ENCODE peak calls at places on chromosomes 16 and 17, in eight cellular contexts. One of them, this sample, is unnamed.

GRCh38 chr16:50594332-50595260 is 46.4 kb downstream of the NKD1 start:
- DNase-seq in GM13977: no peak
- DNase-seq in smooth muscle cell of the brain vasculature: no peak
- DNase-seq in ELR: no peak
- DNase-seq in stimulated activated CD4-positive, alpha-beta T cell treated with anti-CD3 and anti-CD28 coated beads, Interleukin-1b, Interleukin-23, amount 100 ng/mL, for 1 hour: no peak
- DNase-seq in activated naive CD8-positive, alpha-beta T cell treated with anti-CD3 and anti-CD28 coated beads, Interleukin-2, amount 50 U/mL, for 24 hours: no peak
- DNase-seq in T-helper 1 cell: no peak
- DNase-seq in GM10248: no peak
- DNase-seq in this sample: no peak

GRCh38 chr16:28090646-28091377 is 27.3 kb upstream of the GSG1L start:
- DNase-seq in ELR: peak; percentile 85
- DNase-seq in smooth muscle cell of the brain vasculature: no peak
- DNase-seq in T-helper 1 cell: no peak
- DNase-seq in GM10248: no peak
- DNase-seq in activated naive CD8-positive, alpha-beta T cell treated with anti-CD3 and anti-CD28 coated beads, Interleukin-2, amount 50 U/mL, for 24 hours: peak; percentile 10
- DNase-seq in GM13977: no peak
- DNase-seq in stimulated activated CD4-positive, alpha-beta T cell treated with anti-CD3 and anti-CD28 coated beads, Interleukin-1b, Interleukin-23, amount 100 ng/mL, for 1 hour: no peak
- DNase-seq in this sample: no peak

GRCh38 chr17:63621229-63621683 is 961 bp upstream of the MAP3K3 start:
- DNase-seq in stimulated activated CD4-positive, alpha-beta T cell treated with anti-CD3 and anti-CD28 coated beads, Interleukin-1b, Interleukin-23, amount 100 ng/mL, for 1 hour: no peak
- DNase-seq in activated naive CD8-positive, alpha-beta T cell treated with anti-CD3 and anti-CD28 coated beads, Interleukin-2, amount 50 U/mL, for 24 hours: no peak
- DNase-seq in ELR: no peak
- DNase-seq in smooth muscle cell of the brain vasculature: no peak
- DNase-seq in T-helper 1 cell: no peak
- DNase-seq in GM10248: no peak
- DNase-seq in GM13977: no peak
- DNase-seq in this sample: no peak

GRCh38 chr17:59666235-59666634 is 41.0 kb downstream of the PTRH2 start:
- DNase-seq in T-helper 1 cell: no peak
- DNase-seq in ELR: peak; percentile 45
- DNase-seq in GM10248: no peak
- DNase-seq in stimulated activated CD4-positive, alpha-beta T cell treated with anti-CD3 and anti-CD28 coated beads, Interleukin-1b, Interleukin-23, amount 100 ng/mL, for 1 hour: no peak
- DNase-seq in smooth muscle cell of the brain vasculature: no peak
- DNase-seq in activated naive CD8-positive, alpha-beta T cell treated with anti-CD3 and anti-CD28 coated beads, Interleukin-2, amount 50 U/mL, for 24 hours: no peak
- DNase-seq in GM13977: no peak
- DNase-seq in this sample: no peak

GRCh38 chr17:42535400-42536047 is 517 bp upstream of the NAGLU start:
- DNase-seq in activated naive CD8-positive, alpha-beta T cell treated with anti-CD3 and anti-CD28 coated beads, Interleukin-2, amount 50 U/mL, for 24 hours: no peak
- DNase-seq in GM10248: no peak
- DNase-seq in T-helper 1 cell: no peak
- DNase-seq in stimulated activated CD4-positive, alpha-beta T cell treated with anti-CD3 and anti-CD28 coated beads, Interleukin-1b, Interleukin-23, amount 100 ng/mL, for 1 hour: no peak
- DNase-seq in smooth muscle cell of the brain vasculature: no peak
- DNase-seq in ELR: no peak
- DNase-seq in GM13977: no peak
- DNase-seq in this sample: no peak

GRCh38 chr17:19720631-19721426 is 4.4 kb upstream of the SLC47A2 start:
- DNase-seq in GM10248: no peak
- DNase-seq in stimulated activated CD4-positive, alpha-beta T cell treated with anti-CD3 and anti-CD28 coated beads, Interleukin-1b, Interleukin-23, amount 100 ng/mL, for 1 hour: no peak
- DNase-seq in activated naive CD8-positive, alpha-beta T cell treated with anti-CD3 and anti-CD28 coated beads, Interleukin-2, amount 50 U/mL, for 24 hours: no peak
- DNase-seq in GM13977: no peak
- DNase-seq in ELR: no peak
- DNase-seq in smooth muscle cell of the brain vasculature: no peak
- DNase-seq in T-helper 1 cell: no peak
- DNase-seq in this sample: no peak

GRCh38 chr17:49523706-49524472 is 28.8 kb downstream of the NGFR start:
- DNase-seq in T-helper 1 cell: no peak
- DNase-seq in stimulated activated CD4-positive, alpha-beta T cell treated with anti-CD3 and anti-CD28 coated beads, Interleukin-1b, Interleukin-23, amount 100 ng/mL, for 1 hour: no peak
- DNase-seq in activated naive CD8-positive, alpha-beta T cell treated with anti-CD3 and anti-CD28 coated beads, Interleukin-2, amount 50 U/mL, for 24 hours: peak; percentile 44
- DNase-seq in GM13977: no peak
- DNase-seq in ELR: peak; percentile 49
- DNase-seq in smooth muscle cell of the brain vasculature: no peak
- DNase-seq in GM10248: no peak
- DNase-seq in this sample: no peak

GRCh38 chr16:85350973-85351372 is 238.7 kb upstream of the CIBAR2 start:
- DNase-seq in stimulated activated CD4-positive, alpha-beta T cell treated with anti-CD3 and anti-CD28 coated beads, Interleukin-1b, Interleukin-23, amount 100 ng/mL, for 1 hour: no peak
- DNase-seq in smooth muscle cell of the brain vasculature: peak; percentile 98
- DNase-seq in T-helper 1 cell: no peak
- DNase-seq in ELR: peak; percentile 93
- DNase-seq in GM13977: no peak
- DNase-seq in activated naive CD8-positive, alpha-beta T cell treated with anti-CD3 and anti-CD28 coated beads, Interleukin-2, amount 50 U/mL, for 24 hours: no peak
- DNase-seq in GM10248: no peak
- DNase-seq in this sample: no peak

GRCh38 chr16:67939507-67940435 is 3.1 kb upstream of the PSMB10 start:
- DNase-seq in activated naive CD8-positive, alpha-beta T cell treated with anti-CD3 and anti-CD28 coated beads, Interleukin-2, amount 50 U/mL, for 24 hours: peak; percentile 74
- DNase-seq in GM10248: no peak
- DNase-seq in stimulated activated CD4-positive, alpha-beta T cell treated with anti-CD3 and anti-CD28 coated beads, Interleukin-1b, Interleukin-23, amount 100 ng/mL, for 1 hour: no peak
- DNase-seq in T-helper 1 cell: no peak
- DNase-seq in GM13977: no peak
- DNase-seq in ELR: no peak
- DNase-seq in smooth muscle cell of the brain vasculature: no peak
- DNase-seq in this sample: no peak

GRCh38 chr17:80781851-80782277 is 209.8 kb upstream of the CHMP6 start:
- DNase-seq in activated naive CD8-positive, alpha-beta T cell treated with anti-CD3 and anti-CD28 coated beads, Interleukin-2, amount 50 U/mL, for 24 hours: no peak
- DNase-seq in T-helper 1 cell: no peak
- DNase-seq in GM13977: no peak
- DNase-seq in smooth muscle cell of the brain vasculature: no peak
- DNase-seq in stimulated activated CD4-positive, alpha-beta T cell treated with anti-CD3 and anti-CD28 coated beads, Interleukin-1b, Interleukin-23, amount 100 ng/mL, for 1 hour: no peak
- DNase-seq in GM10248: no peak
- DNase-seq in ELR: no peak
- DNase-seq in this sample: no peak

GRCh38 chr17:2262146-2262587 is 41.4 kb downstream of the SMG6 start:
- DNase-seq in ELR: peak; percentile 79
- DNase-seq in activated naive CD8-positive, alpha-beta T cell treated with anti-CD3 and anti-CD28 coated beads, Interleukin-2, amount 50 U/mL, for 24 hours: no peak
- DNase-seq in GM10248: no peak
- DNase-seq in GM13977: no peak
- DNase-seq in T-helper 1 cell: no peak
- DNase-seq in smooth muscle cell of the brain vasculature: no peak
- DNase-seq in stimulated activated CD4-positive, alpha-beta T cell treated with anti-CD3 and anti-CD28 coated beads, Interleukin-1b, Interleukin-23, amount 100 ng/mL, for 1 hour: no peak
- DNase-seq in this sample: no peak

GRCh38 chr17:43578352-43578698 is 32.2 kb upstream of the ETV4 start:
- DNase-seq in GM10248: no peak
- DNase-seq in ELR: no peak
- DNase-seq in stimulated activated CD4-positive, alpha-beta T cell treated with anti-CD3 and anti-CD28 coated beads, Interleukin-1b, Interleukin-23, amount 100 ng/mL, for 1 hour: no peak
- DNase-seq in T-helper 1 cell: no peak
- DNase-seq in GM13977: no peak
- DNase-seq in activated naive CD8-positive, alpha-beta T cell treated with anti-CD3 and anti-CD28 coated beads, Interleukin-2, amount 50 U/mL, for 24 hours: no peak
- DNase-seq in smooth muscle cell of the brain vasculature: no peak
- DNase-seq in this sample: no peak

GRCh38 chr16:71674229-71674628 is 48.2 kb downstream of the MARVELD3 start:
- DNase-seq in GM13977: no peak
- DNase-seq in stimulated activated CD4-positive, alpha-beta T cell treated with anti-CD3 and anti-CD28 coated beads, Interleukin-1b, Interleukin-23, amount 100 ng/mL, for 1 hour: no peak
- DNase-seq in ELR: no peak
- DNase-seq in T-helper 1 cell: no peak
- DNase-seq in smooth muscle cell of the brain vasculature: no peak
- DNase-seq in activated naive CD8-positive, alpha-beta T cell treated with anti-CD3 and anti-CD28 coated beads, Interleukin-2, amount 50 U/mL, for 24 hours: no peak
- DNase-seq in GM10248: no peak
- DNase-seq in this sample: no peak

GRCh38 chr16:68265078-68265925 is 976 bp downstream of the SLC7A6 start:
- DNase-seq in activated naive CD8-positive, alpha-beta T cell treated with anti-CD3 and anti-CD28 coated beads, Interleukin-2, amount 50 U/mL, for 24 hours: peak; percentile 59
- DNase-seq in ELR: peak; percentile 88
- DNase-seq in GM10248: peak; percentile 56
- DNase-seq in stimulated activated CD4-positive, alpha-beta T cell treated with anti-CD3 and anti-CD28 coated beads, Interleukin-1b, Interleukin-23, amount 100 ng/mL, for 1 hour: no peak
- DNase-seq in smooth muscle cell of the brain vasculature: no peak
- DNase-seq in GM13977: peak; percentile 67
- DNase-seq in T-helper 1 cell: peak; percentile 47
- DNase-seq in this sample: no peak

GRCh38 chr16:2370725-2371124 is 30.2 kb upstream of the ABCA3 start:
- DNase-seq in smooth muscle cell of the brain vasculature: no peak
- DNase-seq in stimulated activated CD4-positive, alpha-beta T cell treated with anti-CD3 and anti-CD28 coated beads, Interleukin-1b, Interleukin-23, amount 100 ng/mL, for 1 hour: no peak
- DNase-seq in GM13977: no peak
- DNase-seq in activated naive CD8-positive, alpha-beta T cell treated with anti-CD3 and anti-CD28 coated beads, Interleukin-2, amount 50 U/mL, for 24 hours: no peak
- DNase-seq in ELR: peak; percentile 10
- DNase-seq in T-helper 1 cell: no peak
- DNase-seq in GM10248: no peak
- DNase-seq in this sample: no peak

GRCh38 chr17:72699566-72699965 is 392.9 kb downstream of the SLC39A11 start:
- DNase-seq in activated naive CD8-positive, alpha-beta T cell treated with anti-CD3 and anti-CD28 coated beads, Interleukin-2, amount 50 U/mL, for 24 hours: no peak
- DNase-seq in GM10248: no peak
- DNase-seq in T-helper 1 cell: no peak
- DNase-seq in GM13977: no peak
- DNase-seq in smooth muscle cell of the brain vasculature: no peak
- DNase-seq in stimulated activated CD4-positive, alpha-beta T cell treated with anti-CD3 and anti-CD28 coated beads, Interleukin-1b, Interleukin-23, amount 100 ng/mL, for 1 hour: no peak
- DNase-seq in ELR: peak; percentile 55
- DNase-seq in this sample: no peak

GRCh38 chr17:65265276-65265675 is 128.1 kb downstream of the RGS9 start:
- DNase-seq in smooth muscle cell of the brain vasculature: no peak
- DNase-seq in T-helper 1 cell: peak; percentile 51
- DNase-seq in stimulated activated CD4-positive, alpha-beta T cell treated with anti-CD3 and anti-CD28 coated beads, Interleukin-1b, Interleukin-23, amount 100 ng/mL, for 1 hour: no peak
- DNase-seq in GM13977: no peak
- DNase-seq in activated naive CD8-positive, alpha-beta T cell treated with anti-CD3 and anti-CD28 coated beads, Interleukin-2, amount 50 U/mL, for 24 hours: no peak
- DNase-seq in ELR: no peak
- DNase-seq in GM10248: no peak
- DNase-seq in this sample: no peak

GRCh38 chr17:67642488-67642887 is 75.2 kb upstream of the NOL11 start:
- DNase-seq in activated naive CD8-positive, alpha-beta T cell treated with anti-CD3 and anti-CD28 coated beads, Interleukin-2, amount 50 U/mL, for 24 hours: no peak
- DNase-seq in smooth muscle cell of the brain vasculature: no peak
- DNase-seq in GM13977: no peak
- DNase-seq in ELR: no peak
- DNase-seq in stimulated activated CD4-positive, alpha-beta T cell treated with anti-CD3 and anti-CD28 coated beads, Interleukin-1b, Interleukin-23, amount 100 ng/mL, for 1 hour: no peak
- DNase-seq in GM10248: no peak
- DNase-seq in T-helper 1 cell: no peak
- DNase-seq in this sample: no peak

GRCh38 chr16:69754143-69754468 is 620 bp downstream of the NOB1 start:
- DNase-seq in T-helper 1 cell: no peak
- DNase-seq in activated naive CD8-positive, alpha-beta T cell treated with anti-CD3 and anti-CD28 coated beads, Interleukin-2, amount 50 U/mL, for 24 hours: no peak
- DNase-seq in smooth muscle cell of the brain vasculature: no peak
- DNase-seq in stimulated activated CD4-positive, alpha-beta T cell treated with anti-CD3 and anti-CD28 coated beads, Interleukin-1b, Interleukin-23, amount 100 ng/mL, for 1 hour: no peak
- DNase-seq in GM13977: no peak
- DNase-seq in ELR: no peak
- DNase-seq in GM10248: no peak
- DNase-seq in this sample: no peak

GRCh38 chr16:3576211-3576610 is 992 bp downstream of the NLRC3 start:
- DNase-seq in GM13977: no peak
- DNase-seq in T-helper 1 cell: peak; percentile 21
- DNase-seq in stimulated activated CD4-positive, alpha-beta T cell treated with anti-CD3 and anti-CD28 coated beads, Interleukin-1b, Interleukin-23, amount 100 ng/mL, for 1 hour: no peak
- DNase-seq in activated naive CD8-positive, alpha-beta T cell treated with anti-CD3 and anti-CD28 coated beads, Interleukin-2, amount 50 U/mL, for 24 hours: peak; percentile 30
- DNase-seq in smooth muscle cell of the brain vasculature: no peak
- DNase-seq in ELR: no peak
- DNase-seq in GM10248: no peak
- DNase-seq in this sample: no peak

GRCh38 chr16:10385725-10386516 is at the start of gene ATF7IP2:
- DNase-seq in GM13977: peak; percentile 89
- DNase-seq in GM10248: peak; percentile 94
- DNase-seq in activated naive CD8-positive, alpha-beta T cell treated with anti-CD3 and anti-CD28 coated beads, Interleukin-2, amount 50 U/mL, for 24 hours: peak; percentile 93
- DNase-seq in ELR: peak; percentile 22
- DNase-seq in T-helper 1 cell: peak; percentile 92
- DNase-seq in stimulated activated CD4-positive, alpha-beta T cell treated with anti-CD3 and anti-CD28 coated beads, Interleukin-1b, Interleukin-23, amount 100 ng/mL, for 1 hour: peak; percentile 49
- DNase-seq in smooth muscle cell of the brain vasculature: peak; percentile 72
- DNase-seq in this sample: peak; percentile 75

GRCh38 chr16:78437352-78437968 is 338.0 kb downstream of the WWOX start:
- DNase-seq in GM10248: peak; percentile 36
- DNase-seq in stimulated activated CD4-positive, alpha-beta T cell treated with anti-CD3 and anti-CD28 coated beads, Interleukin-1b, Interleukin-23, amount 100 ng/mL, for 1 hour: no peak
- DNase-seq in activated naive CD8-positive, alpha-beta T cell treated with anti-CD3 and anti-CD28 coated beads, Interleukin-2, amount 50 U/mL, for 24 hours: peak; percentile 36
- DNase-seq in GM13977: peak; percentile 39
- DNase-seq in T-helper 1 cell: peak; percentile 5
- DNase-seq in ELR: peak; percentile 15
- DNase-seq in smooth muscle cell of the brain vasculature: no peak
- DNase-seq in this sample: peak; percentile 35

GRCh38 chr17:45230787-45231480 is 9.2 kb downstream of the FMNL1 start:
- DNase-seq in activated naive CD8-positive, alpha-beta T cell treated with anti-CD3 and anti-CD28 coated beads, Interleukin-2, amount 50 U/mL, for 24 hours: no peak
- DNase-seq in GM10248: no peak
- DNase-seq in ELR: peak; percentile 64
- DNase-seq in T-helper 1 cell: no peak
- DNase-seq in GM13977: no peak
- DNase-seq in smooth muscle cell of the brain vasculature: no peak
- DNase-seq in stimulated activated CD4-positive, alpha-beta T cell treated with anti-CD3 and anti-CD28 coated beads, Interleukin-1b, Interleukin-23, amount 100 ng/mL, for 1 hour: no peak
- DNase-seq in this sample: no peak

GRCh38 chr16:54817940-54818574 is 112.6 kb upstream of the IRX5 start:
- DNase-seq in ELR: no peak
- DNase-seq in stimulated activated CD4-positive, alpha-beta T cell treated with anti-CD3 and anti-CD28 coated beads, Interleukin-1b, Interleukin-23, amount 100 ng/mL, for 1 hour: no peak
- DNase-seq in T-helper 1 cell: no peak
- DNase-seq in GM10248: no peak
- DNase-seq in GM13977: no peak
- DNase-seq in activated naive CD8-positive, alpha-beta T cell treated with anti-CD3 and anti-CD28 coated beads, Interleukin-2, amount 50 U/mL, for 24 hours: no peak
- DNase-seq in smooth muscle cell of the brain vasculature: no peak
- DNase-seq in this sample: no peak

GRCh38 chr17:80633197-80633596 is 88.6 kb downstream of the RPTOR start:
- DNase-seq in smooth muscle cell of the brain vasculature: no peak
- DNase-seq in activated naive CD8-positive, alpha-beta T cell treated with anti-CD3 and anti-CD28 coated beads, Interleukin-2, amount 50 U/mL, for 24 hours: no peak
- DNase-seq in T-helper 1 cell: no peak
- DNase-seq in stimulated activated CD4-positive, alpha-beta T cell treated with anti-CD3 and anti-CD28 coated beads, Interleukin-1b, Interleukin-23, amount 100 ng/mL, for 1 hour: no peak
- DNase-seq in ELR: no peak
- DNase-seq in GM10248: no peak
- DNase-seq in GM13977: no peak
- DNase-seq in this sample: no peak

GRCh38 chr16:68090109-68090508 is 4.9 kb downstream of the NFATC3 start:
- DNase-seq in ELR: no peak
- DNase-seq in smooth muscle cell of the brain vasculature: no peak
- DNase-seq in GM13977: no peak
- DNase-seq in T-helper 1 cell: no peak
- DNase-seq in stimulated activated CD4-positive, alpha-beta T cell treated with anti-CD3 and anti-CD28 coated beads, Interleukin-1b, Interleukin-23, amount 100 ng/mL, for 1 hour: no peak
- DNase-seq in GM10248: no peak
- DNase-seq in activated naive CD8-positive, alpha-beta T cell treated with anti-CD3 and anti-CD28 coated beads, Interleukin-2, amount 50 U/mL, for 24 hours: no peak
- DNase-seq in this sample: no peak

GRCh38 chr17:12242390-12242954 is 221.8 kb downstream of the MAP2K4 start:
- DNase-seq in GM10248: no peak
- DNase-seq in stimulated activated CD4-positive, alpha-beta T cell treated with anti-CD3 and anti-CD28 coated beads, Interleukin-1b, Interleukin-23, amount 100 ng/mL, for 1 hour: no peak
- DNase-seq in activated naive CD8-positive, alpha-beta T cell treated with anti-CD3 and anti-CD28 coated beads, Interleukin-2, amount 50 U/mL, for 24 hours: no peak
- DNase-seq in GM13977: no peak
- DNase-seq in smooth muscle cell of the brain vasculature: no peak
- DNase-seq in ELR: no peak
- DNase-seq in T-helper 1 cell: no peak
- DNase-seq in this sample: no peak